ENCODE peak calls at places on chromosome 6, in four cellular contexts. N is HepG2, Y is Panc1, B is K562. U is an unnamed sample.

GRCh38 chr6:156942266-156942665 is 165.1 kb downstream of the ARID1B start:
- DNase-seq in N (no peak), Y (no peak), B (no peak), U (no peak)

GRCh38 chr6:52995913-52996685 is 1.0 kb upstream of the GSTA4 start:
- DNase-seq in N (peak), Y (peak), B (no peak), U (peak)

GRCh38 chr6:114362957-114363356 is 20.1 kb upstream of the HS3ST5 start:
- DNase-seq in N (no peak), Y (no peak), B (no peak), U (no peak)

GRCh38 chr6:137570307-137570832 is 76.2 kb upstream of the OLIG3 start:
- DNase-seq in N (peak), Y (no peak), B (no peak), U (no peak)

GRCh38 chr6:33967966-33968724 is 164.3 kb upstream of the MLN start:
- DNase-seq in N (peak), Y (no peak), B (peak), U (peak)

GRCh38 chr6:169689247-169689646 is 12.6 kb downstream of the WDR27 start:
- DNase-seq in N (no peak), Y (no peak), B (no peak), U (no peak)

GRCh38 chr6:35085359-35086281 is 55.5 kb downstream of the TCP11 start:
- DNase-seq in N (no peak), Y (no peak), B (no peak), U (no peak)

GRCh38 chr6:93040375-93040774 is 379.0 kb downstream of the EPHA7 start:
- DNase-seq in N (no peak), Y (no peak), B (no peak), U (no peak)

GRCh38 chr6:75204959-75205775 is 686 bp downstream of the COL12A1 start:
- DNase-seq in N (no peak), Y (no peak), B (no peak), U (no peak)

GRCh38 chr6:138691595-138692057 is 81.9 kb upstream of the CCDC28A start:
- DNase-seq in N (peak), Y (no peak), B (no peak), U (peak)

GRCh38 chr6:153016846-153017245 is 14.3 kb upstream of the MTRF1L start:
- DNase-seq in N (no peak), Y (no peak), B (no peak), U (no peak)

GRCh38 chr6:158870418-158870957 is 51.3 kb upstream of the EZR start:
- DNase-seq in N (no peak), Y (no peak), B (no peak), U (no peak)

GRCh38 chr6:22582806-22583205 is 13.4 kb downstream of the HDGFL1 start:
- DNase-seq in N (no peak), Y (no peak), B (no peak), U (no peak)

GRCh38 chr6:52352239-52353008 is 9.5 kb upstream of the PAQR8 start:
- DNase-seq in N (peak), Y (peak), B (no peak), U (peak)

GRCh38 chr6:16239090-16239797 is 857 bp downstream of the GMPR start:
- DNase-seq in N (no peak), Y (no peak), B (peak), U (no peak)

GRCh38 chr6:163356324-163356723 is 58.2 kb upstream of the QKI start:
- DNase-seq in N (no peak), Y (no peak), B (peak), U (no peak)

GRCh38 chr6:40922281-40922680 is 116.7 kb downstream of the UNC5CL start:
- DNase-seq in N (no peak), Y (no peak), B (no peak), U (no peak)

GRCh38 chr6:157086632-157087031 is 236.7 kb downstream of the TMEM242 start:
- DNase-seq in N (no peak), Y (no peak), B (no peak), U (no peak)

GRCh38 chr6:112307707-112308106 is 39.4 kb upstream of the RFPL4B start:
- DNase-seq in N (no peak), Y (no peak), B (no peak), U (no peak)

GRCh38 chr6:52584203-52584602 is 7.3 kb upstream of the TRAM2 start:
- DNase-seq in N (no peak), Y (no peak), B (no peak), U (no peak)

GRCh38 chr6:137697267-137697938 is 169.7 kb upstream of the TNFAIP3 start:
- DNase-seq in N (peak), Y (no peak), B (no peak), U (no peak)

GRCh38 chr6:11492444-11493300 is 44.9 kb upstream of the TMEM170B start:
- DNase-seq in N (no peak), Y (no peak), B (no peak), U (no peak)

GRCh38 chr6:143060354-143060805 is 309 bp upstream of the AIG1 start:
- DNase-seq in N (peak), Y (no peak), B (no peak), U (peak)

GRCh38 chr6:9914951-9915350 is 499.9 kb downstream of the TFAP2A start:
- DNase-seq in N (no peak), Y (no peak), B (no peak), U (no peak)

GRCh38 chr6:52161689-52162438 is 24.3 kb upstream of the IL17A start:
- DNase-seq in N (no peak), Y (no peak), B (no peak), U (no peak)

GRCh38 chr6:37618916-37619605 is 78.6 kb downstream of the MDGA1 start:
- DNase-seq in N (no peak), Y (no peak), B (no peak), U (no peak)

GRCh38 chr6:26271640-26272090 is 93.3 kb upstream of the BTN3A2 start:
- DNase-seq in N (no peak), Y (no peak), B (no peak), U (no peak)

GRCh38 chr6:160067564-160067963 is 54.1 kb upstream of the SLC22A1 start:
- DNase-seq in N (no peak), Y (no peak), B (no peak), U (no peak)

DNA sequence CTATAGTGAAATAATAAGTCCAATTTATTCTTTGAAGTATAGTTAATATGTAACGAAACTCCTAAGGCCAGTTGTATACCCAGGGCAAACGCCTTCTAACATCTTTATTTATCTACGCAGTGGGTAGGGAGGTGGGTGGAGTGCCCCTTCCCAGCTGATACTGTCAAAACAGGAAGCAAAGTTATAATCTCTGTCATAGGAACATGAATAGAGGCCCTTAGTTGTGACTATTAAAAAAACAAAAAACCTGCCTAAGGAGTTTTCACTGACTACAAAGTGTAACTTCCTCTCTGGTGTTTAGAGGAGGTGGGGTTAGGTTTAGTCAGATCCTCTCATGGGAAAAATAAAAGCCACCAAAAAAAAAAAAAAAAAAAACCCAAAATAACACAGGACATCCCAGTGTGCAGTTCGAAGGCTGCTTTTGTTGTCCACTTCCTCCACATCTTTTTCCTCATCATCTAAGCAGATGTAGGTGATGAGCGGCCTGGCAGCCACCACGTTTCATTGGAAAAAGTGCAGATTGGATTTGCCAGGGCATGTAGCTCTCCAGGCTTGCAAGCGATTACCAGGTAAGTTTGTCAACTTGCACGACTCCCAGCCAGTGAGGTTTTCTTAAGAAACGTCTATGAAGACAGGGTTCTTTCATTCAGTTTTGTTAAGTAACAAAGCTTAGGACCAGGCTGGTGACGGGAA is 58.7 kb downstream of the UTRN start:
- DNase-seq in N (peak), Y (no peak), B (no peak), U (no peak)
- TF ChIP-seq TCF7L2 in N (peak), Y (no peak), B (no peak), U (no peak)

DNA sequence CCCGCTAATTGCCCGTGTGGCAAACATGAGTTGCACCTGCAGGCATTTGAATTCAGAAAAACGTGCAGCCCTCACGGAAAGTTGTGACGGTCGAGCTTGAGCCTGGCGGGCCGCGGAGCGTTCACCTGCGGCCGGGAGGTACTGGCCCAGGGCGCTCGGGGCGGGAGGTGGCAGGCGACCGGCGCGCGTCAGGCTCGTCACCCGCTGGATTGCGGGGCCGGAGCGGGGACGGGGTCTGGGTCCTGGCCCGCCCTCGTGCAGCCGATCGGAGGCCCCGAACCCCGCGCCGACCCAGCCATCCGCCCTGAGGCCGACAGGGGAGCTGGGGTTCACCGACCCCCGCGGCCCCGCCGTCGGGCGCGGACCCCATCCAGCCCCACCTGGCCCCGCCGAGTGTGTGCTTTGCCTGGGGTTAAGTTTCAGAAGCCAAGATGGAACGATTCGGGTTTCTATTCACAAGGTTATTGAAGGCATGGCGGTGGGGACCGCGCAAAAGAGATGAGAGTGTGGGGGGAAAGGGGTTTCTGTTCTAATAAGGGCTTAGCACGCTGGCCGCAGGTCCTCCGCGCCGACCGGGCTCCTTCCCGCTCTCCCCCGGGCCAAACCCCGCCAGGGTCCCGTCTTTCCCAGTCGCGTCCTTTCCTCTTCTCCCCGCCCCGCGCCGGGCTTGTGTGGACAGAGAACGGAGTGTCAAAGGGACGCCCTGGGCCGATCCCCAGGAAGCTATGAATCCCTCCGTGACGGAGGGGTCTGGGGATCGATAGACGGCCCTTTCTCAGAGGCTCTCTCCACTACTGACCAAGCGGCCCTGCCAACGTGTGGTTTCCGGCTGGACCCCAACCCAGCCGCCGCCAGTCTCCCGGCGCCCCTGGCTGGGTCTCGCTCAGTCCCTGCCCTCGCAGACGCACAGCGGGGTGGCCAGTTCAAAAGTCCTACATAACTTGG is 1.6 kb upstream of the HEY2 start:
- DNase-seq in N (no peak), Y (no peak), B (peak), U (no peak)
- TF ChIP-seq REST in N (no peak), Y (no peak), B (no peak), U (no peak)

DNA sequence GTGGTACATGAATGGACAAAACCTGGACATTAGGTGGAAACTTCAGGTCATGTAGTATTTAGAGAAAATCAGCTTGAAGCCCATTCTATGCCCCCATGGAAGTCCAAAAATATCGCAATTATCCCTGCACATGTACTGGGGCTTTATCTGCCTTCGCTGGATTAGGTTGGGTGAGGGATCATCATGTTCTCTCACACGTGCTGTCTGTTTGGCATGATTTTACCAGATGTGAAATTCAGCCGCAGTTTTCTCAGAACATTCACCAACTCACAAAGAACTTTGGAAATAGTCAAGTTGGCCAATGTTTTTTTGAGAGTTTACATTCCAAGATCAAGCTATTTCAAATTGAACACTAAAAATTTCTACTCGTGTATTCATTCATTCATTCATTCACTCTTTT is 459.8 kb upstream of the CITED2 start:
- DNase-seq in N (no peak), Y (no peak), B (no peak), U (no peak)
- TF ChIP-seq TCF7L2 in N (no peak), Y (no peak), B (no peak), U (no peak)

DNA sequence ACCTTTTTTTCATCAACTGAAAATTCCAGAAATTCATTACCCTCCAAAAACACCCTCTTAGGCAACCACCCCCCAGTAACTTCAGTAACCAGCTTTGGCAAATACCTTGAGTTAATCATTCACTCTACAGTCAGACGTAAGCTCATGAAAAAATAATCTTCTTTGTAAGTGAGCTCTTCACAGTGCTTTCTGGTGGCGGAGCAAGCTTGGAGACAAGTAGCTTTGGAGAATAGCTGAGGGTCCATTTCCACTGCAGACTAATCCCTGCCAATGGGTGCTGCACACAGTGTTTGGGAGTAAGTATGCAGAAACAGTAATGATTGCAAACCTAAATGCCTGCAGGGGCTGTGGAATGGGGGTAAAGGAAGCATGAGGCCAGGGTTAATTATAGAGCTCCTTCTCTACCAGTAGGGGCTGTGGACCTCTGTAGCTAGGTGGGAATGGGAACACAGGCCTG is 56.8 kb upstream of the HINT3 start:
- DNase-seq in N (peak), Y (no peak), B (no peak), U (no peak)
- TF ChIP-seq REST in N (peak), Y (no peak), B (no peak), U (no peak)

DNA sequence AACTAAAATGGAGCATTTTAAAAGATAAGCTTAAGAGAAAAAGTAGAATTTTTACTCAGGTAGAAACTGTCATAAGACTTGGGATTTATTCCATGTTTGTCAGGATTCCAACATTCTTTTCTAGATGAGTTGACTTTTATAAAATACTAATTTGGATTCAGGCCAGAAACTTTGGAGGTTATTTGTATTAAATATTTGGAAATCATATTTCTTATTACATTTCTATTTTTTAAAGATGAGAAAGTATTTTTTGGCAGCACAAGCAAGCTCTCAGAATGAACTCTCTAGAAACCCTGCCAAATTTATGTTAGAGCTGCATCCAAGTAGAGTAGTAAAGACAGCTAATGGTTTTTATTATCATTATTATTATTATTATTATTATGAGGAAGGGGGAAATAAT is 1014.9 kb upstream of the GJE1 start:
- DNase-seq in N (no peak), Y (no peak), B (no peak), U (no peak)
- TF ChIP-seq TCF7L2 in N (no peak), Y (no peak), B (no peak), U (no peak)

U was measured in HCT116.